ENCODE peak calls at places on chromosomes 3 and 15, in ten cellular contexts. A, E, H, G, N, Y, C, S, Q and P are unnamed samples.

GRCh38 chr3:103077910-103078309 is 643.1 kb downstream of the ZPLD1 start:
- DNase-seq in C (no peak), A (no peak), Q (no peak), N (no peak), E (no peak), S (no peak), Y (no peak), H (no peak), G (no peak), P (no peak)

GRCh38 chr15:74209997-74210573 is 7.5 kb upstream of the STRA6 start:
- DNase-seq in E (no peak), Y (no peak), G (no peak), A (no peak), S (no peak), C (no peak), N (no peak), H (no peak), Q (no peak), P (no peak)

GRCh38 chr3:119579366-119580147 is at the start of gene ADPRH:
- DNase-seq in H (peak; percentile 37), C (no peak), G (peak; percentile 71), Q (peak; percentile 41), Y (peak; percentile 61), E (peak; percentile 88), N (peak; percentile 77), S (peak; percentile 23), A (peak; percentile 72), P (no peak)

GRCh38 chr15:77168616-77169015 is 97.7 kb upstream of the TSPAN3 start:
- DNase-seq in A (no peak), C (no peak), Q (no peak), N (no peak), S (no peak), H (no peak), E (no peak), Y (no peak), G (no peak), P (no peak)

GRCh38 chr3:94462931-94463330 is 400.1 kb downstream of the NSUN3 start:
- DNase-seq in G (no peak), A (no peak), E (no peak), N (no peak), H (no peak), Q (no peak), C (no peak), Y (no peak), S (no peak), P (no peak)

GRCh38 chr3:12931273-12931905 is 90.0 kb upstream of the RPL32 start:
- DNase-seq in G (no peak), S (no peak), H (no peak), Y (no peak), N (no peak), C (no peak), E (no peak), A (no peak), Q (no peak), P (no peak)

GRCh38 chr3:125332504-125332903 is 42.6 kb downstream of the ZNF148 start:
- DNase-seq in N (no peak), C (no peak), H (no peak), Q (no peak), G (no peak), S (no peak), Y (no peak), A (no peak), E (no peak), P (no peak)

GRCh38 chr15:94243418-94243817 is 12.1 kb downstream of the MCTP2 start:
- DNase-seq in Y (no peak), S (no peak), G (no peak), A (no peak), Q (no peak), N (no peak), C (no peak), E (no peak), H (no peak), P (no peak)

GRCh38 chr3:140292684-140293083 is 357.7 kb downstream of the CLSTN2 start:
- DNase-seq in C (no peak), S (no peak), A (peak; percentile 24), G (no peak), Q (no peak), E (no peak), N (no peak), Y (no peak), H (no peak), P (no peak)

GRCh38 chr3:102394517-102394916 is 40.3 kb upstream of the ZPLD1 start:
- DNase-seq in Y (no peak), A (no peak), N (no peak), G (no peak), E (no peak), H (no peak), S (no peak), Q (no peak), C (no peak), P (no peak)

GRCh38 chr3:61807865-61808276 is 246.5 kb downstream of the PTPRG start:
- DNase-seq in Q (no peak), E (no peak), S (no peak), G (no peak), N (no peak), Y (no peak), A (peak; percentile 15), H (no peak), C (no peak), P (no peak)

GRCh38 chr15:40333922-40334492 is 6.7 kb downstream of the CCDC9B start:
- DNase-seq in Y (peak; percentile 35), N (no peak), E (no peak), S (no peak), A (peak; percentile 67), C (no peak), Q (no peak), H (peak; percentile 36), G (no peak), P (no peak)

GRCh38 chr3:161149529-161149928 is 44.4 kb upstream of the B3GALNT1 start:
- DNase-seq in Y (no peak), H (no peak), G (no peak), E (no peak), A (no peak), N (no peak), S (no peak), C (no peak), Q (no peak), P (no peak)

GRCh38 chr3:47475029-47475569 is 642 bp downstream of the SCAP start:
- DNase-seq in H (peak; percentile 36), N (no peak), E (no peak), Y (peak; percentile 30), G (no peak), A (no peak), C (no peak), Q (no peak), S (no peak), P (no peak)

GRCh38 chr3:110815008-110815583 is 256.5 kb upstream of the NECTIN3 start:
- DNase-seq in S (no peak), Y (no peak), C (no peak), E (no peak), H (no peak), A (no peak), G (no peak), Q (no peak), N (no peak), P (no peak)

GRCh38 chr3:24679429-24679828 is 184.8 kb upstream of the THRB start:
- DNase-seq in G (no peak), E (no peak), C (no peak), Y (no peak), S (no peak), H (no peak), Q (no peak), N (no peak), A (no peak), P (no peak)

GRCh38 chr15:47588968-47589367 is 128.3 kb upstream of the SEMA6D start:
- DNase-seq in G (no peak), H (no peak), E (no peak), N (no peak), S (no peak), C (no peak), Q (no peak), Y (no peak), A (no peak), P (no peak)

GRCh38 chr3:117303446-117303845 is 593.9 kb downstream of the TUSC7 start:
- DNase-seq in S (no peak), H (no peak), G (no peak), A (no peak), N (no peak), Y (no peak), Q (no peak), C (no peak), E (no peak), P (no peak)

GRCh38 chr3:128489860-128490649 is 2.9 kb downstream of the GATA2 start:
- DNase-seq in Y (no peak), E (no peak), Q (no peak), G (peak; percentile 9), C (no peak), A (no peak), H (no peak), S (no peak), N (peak; percentile 77), P (no peak)

GRCh38 chr3:64616953-64617352 is 70.8 kb downstream of the ADAMTS9 start:
- DNase-seq in E (no peak), S (no peak), Y (no peak), C (no peak), N (no peak), A (no peak), Q (no peak), H (no peak), G (no peak), P (no peak)

GRCh38 chr3:123449092-123449985 is 449 bp upstream of the ADCY5 start:
- DNase-seq in A (peak; percentile 18), G (no peak), H (no peak), S (no peak), E (no peak), N (peak; percentile 79), C (no peak), Q (no peak), Y (no peak), P (no peak)

GRCh38 chr3:126941721-126942270 is 41.1 kb upstream of the PLXNA1 start:
- DNase-seq in E (no peak), S (no peak), H (no peak), Y (no peak), A (no peak), N (no peak), G (no peak), C (no peak), Q (no peak), P (no peak)

GRCh38 chr15:62456011-62456920 is 291.2 kb upstream of the C2CD4B start:
- DNase-seq in C (no peak), E (no peak), G (no peak), A (no peak), H (no peak), Q (no peak), S (no peak), Y (no peak), N (no peak), P (no peak)

GRCh38 chr15:100261302-100262240 is 80.2 kb downstream of the ADAMTS17 start:
- DNase-seq in Y (no peak), Q (no peak), G (no peak), N (no peak), S (no peak), A (no peak), H (no peak), C (no peak), E (peak; percentile 73), P (no peak)

GRCh38 chr3:111764645-111765091 is 94.4 kb upstream of the PHLDB2 start:
- DNase-seq in N (no peak), E (no peak), C (no peak), H (no peak), Q (no peak), G (no peak), S (no peak), Y (no peak), A (no peak), P (no peak)

GRCh38 chr3:144127700-144128099 is 156.1 kb downstream of the DIPK2A start:
- DNase-seq in N (no peak), C (no peak), S (no peak), Q (no peak), H (no peak), Y (no peak), G (no peak), E (no peak), A (no peak), P (no peak)

GRCh38 chr3:43442872-43443395 is 156.6 kb downstream of the SNRK start:
- DNase-seq in Q (no peak), N (no peak), C (no peak), S (no peak), E (no peak), A (no peak), Y (no peak), H (no peak), G (no peak), P (no peak)

GRCh38 chr3:142724682-142725351 is 983 bp downstream of the TRPC1 start:
- DNase-seq in A (peak; percentile 21), Y (no peak), E (peak; percentile 86), S (peak; percentile 31), C (no peak), Q (peak; percentile 20), N (peak; percentile 72), G (peak; percentile 23), H (no peak), P (no peak)